ENCODE peak calls at places on chromosomes 7 and 10, in four cellular contexts. C, T, G and E are unnamed samples. For H3K4me1, the result is how much of the 10 kb centered on the place peaks cover.

GRCh38 chr10:22630229-22631174 is 83.9 kb downstream of the PIP4K2A start:
- DNase-seq in T (peak), G (peak), C (no peak), E (peak)

GRCh38 chr10:99429521-99430095 is 816 bp downstream of the GOT1 start:
- DNase-seq in T (no peak), C (no peak), G (no peak), E (no peak)

GRCh38 chr7:151086802-151087246 is 549 bp downstream of the AGAP3 start:
- DNase-seq in G (no peak), C (peak), T (no peak), E (no peak)

GRCh38 chr7:110877086-110877485 is 213.8 kb upstream of the LRRN3 start:
- DNase-seq in C (no peak), G (no peak), T (peak), E (no peak)

GRCh38 chr10:34507217-34507616 is 307.9 kb downstream of the PARD3 start:
- DNase-seq in T (no peak), G (no peak), C (no peak), E (no peak)

GRCh38 chr7:149802966-149803365 is 29.6 kb upstream of the ZNF467 start:
- DNase-seq in C (no peak), G (no peak), T (no peak), E (no peak)

GRCh38 chr10:17023386-17024298 is 106.0 kb downstream of the CUBN start:
- DNase-seq in C (no peak), T (peak), G (no peak), E (peak)

GRCh38 chr7:72751978-72752377 is 76.0 kb downstream of the TYW1B start:
- DNase-seq in C (peak), T (no peak), G (peak), E (no peak)

GRCh38 chr7:151735186-151735853 is 141.6 kb downstream of the PRKAG2 start:
- DNase-seq in G (peak), T (no peak), C (no peak), E (no peak)

GRCh38 chr7:44538093-44538797 is 2.9 kb downstream of the NPC1L1 start:
- DNase-seq in T (no peak), C (peak), G (no peak), E (no peak)

GRCh38 chr7:85699482-85699881 is 512.6 kb upstream of the SEMA3D start:
- DNase-seq in G (no peak), T (no peak), C (no peak), E (no peak)

DNA sequence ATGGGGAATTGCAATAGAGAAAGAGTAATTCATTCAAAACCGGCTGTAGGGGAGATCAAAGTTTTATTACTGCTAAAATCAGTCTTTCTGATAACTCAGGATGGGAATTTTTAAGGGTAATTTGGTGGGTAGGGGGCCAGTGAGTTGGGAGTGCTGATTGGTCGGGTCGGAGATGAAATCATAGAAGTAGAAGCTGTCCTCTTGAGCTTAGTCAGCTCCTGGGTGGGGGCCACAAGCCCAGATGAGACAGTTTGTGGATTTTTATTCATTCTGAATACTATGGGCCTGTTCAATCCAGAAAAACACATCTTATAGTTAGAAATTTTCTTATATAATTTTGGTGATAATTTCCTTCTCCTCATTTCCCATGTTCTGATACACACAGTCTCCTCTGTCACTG is 25.4 kb downstream of the CALD1 start:
- DNase-seq in T (peak), G (no peak), C (no peak), E (no peak)
- H3K4me2 ChIP-seq in T (peak), G (no peak), C (peak), E (no peak)

DNA sequence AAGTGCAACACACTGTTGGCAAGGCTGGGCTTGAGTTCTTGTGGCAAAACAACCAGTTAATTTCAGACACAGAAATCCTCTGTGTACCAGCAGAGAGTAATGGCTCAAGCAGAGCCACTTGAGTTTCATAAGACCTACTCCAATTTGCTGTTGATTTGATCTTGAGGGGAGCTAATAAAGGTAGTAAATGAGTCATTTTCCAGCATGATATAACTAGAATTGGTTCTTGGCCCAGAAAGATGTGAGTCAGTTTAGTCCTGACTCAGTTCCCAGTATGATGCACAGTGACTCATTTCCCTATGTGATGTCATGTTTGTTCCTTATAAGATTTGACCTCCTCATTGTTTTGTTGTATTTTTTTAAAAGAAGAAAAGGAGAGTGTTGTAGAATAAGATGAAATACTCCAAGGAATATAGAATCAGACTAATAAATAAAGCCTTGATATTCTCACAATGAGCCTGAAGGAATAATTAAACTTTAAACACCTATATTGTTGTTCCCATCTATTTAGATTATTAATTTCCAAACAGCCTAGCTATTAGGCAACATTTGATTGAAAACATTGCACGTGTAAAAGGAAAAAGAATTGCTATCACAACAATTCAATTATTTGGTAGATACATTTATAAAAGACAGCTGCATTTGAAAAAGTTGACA is 186.2 kb downstream of the REEP3 start:
- DNase-seq in C (no peak), T (peak), G (no peak), E (no peak)
- H3K4me1 ChIP-seq in C (under half), T (under half), G (under half), E (under half)

DNA sequence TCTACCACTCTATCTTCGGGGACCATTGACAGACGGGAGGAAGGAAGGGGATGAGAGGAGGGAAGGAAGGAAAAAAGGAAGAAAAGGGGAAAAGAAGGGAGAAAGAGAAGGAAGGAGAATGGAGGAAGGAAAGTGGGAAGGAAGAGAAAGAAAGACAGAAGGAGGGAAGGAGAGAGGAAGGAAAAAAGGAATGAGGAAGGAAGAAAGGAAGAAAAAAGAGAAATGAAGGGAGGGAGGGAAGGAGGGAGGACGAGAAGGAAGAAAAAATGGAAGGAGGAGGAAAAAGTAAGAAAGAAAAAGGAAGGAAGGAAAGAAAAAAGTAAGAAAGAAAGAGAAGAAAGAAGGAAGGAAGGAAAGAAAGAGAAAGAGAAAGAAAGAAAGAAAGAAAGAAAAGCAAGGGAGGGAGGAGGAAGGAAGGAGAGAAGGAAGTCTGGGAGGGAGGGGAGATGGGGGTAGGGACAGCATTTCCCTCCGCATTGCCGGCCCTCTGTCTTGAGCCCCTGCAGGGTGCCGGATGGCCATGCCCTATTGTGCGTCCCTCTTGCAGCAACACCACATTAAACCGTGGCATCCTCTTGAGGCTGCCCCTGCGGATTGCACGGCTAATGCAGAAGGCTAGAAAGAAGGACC is 128.8 kb downstream of the ADARB2 start:
- DNase-seq in T (no peak), C (no peak), G (no peak), E (no peak)
- H3K4me2 ChIP-seq in T (no peak), C (no peak), G (no peak), E (no peak)

DNA sequence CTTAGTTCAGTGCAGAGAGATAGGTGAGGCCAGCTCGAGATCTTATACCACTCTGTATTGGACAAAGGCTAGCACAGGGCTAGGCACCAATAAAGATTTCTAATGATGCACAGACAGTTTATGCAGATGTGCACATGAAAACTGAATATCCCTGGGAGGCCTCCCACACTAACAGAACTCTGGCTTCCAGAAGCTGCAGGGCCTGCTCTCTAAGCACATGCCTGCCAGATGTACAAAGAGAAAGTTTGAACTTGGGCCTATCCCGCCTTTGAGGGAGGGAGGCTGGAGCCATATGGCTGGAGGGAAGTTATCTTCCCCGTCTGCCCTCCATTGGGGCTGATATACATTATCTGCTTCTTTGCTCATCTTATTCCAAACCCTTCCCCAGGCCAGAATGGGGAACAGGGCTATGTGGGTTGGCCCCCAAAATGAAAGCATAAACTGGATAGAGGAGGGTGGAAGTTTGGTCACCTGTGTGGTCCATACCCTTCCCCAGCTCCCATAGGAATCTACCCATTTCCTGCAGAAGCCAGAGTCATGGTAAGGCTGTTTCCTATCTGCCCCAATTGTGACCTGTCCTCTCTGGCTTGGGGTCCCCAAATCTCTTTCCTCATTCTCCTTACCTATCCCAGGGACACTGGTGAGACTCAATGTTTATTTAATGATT is 3.8 kb downstream of the KAZALD1 start:
- DNase-seq in T (peak), G (peak), C (no peak), E (no peak)
- H3K4me1 ChIP-seq in T (under half), G (half or more), C (under half), E (under half)

GRCh38 chr7:7913506-7913905 is 55.1 kb upstream of the GLCCI1 start:
- DNase-seq in T (peak), C (no peak), G (no peak), E (no peak)

GRCh38 chr7:7911756-7912155 is 56.8 kb upstream of the GLCCI1 start:
- DNase-seq in C (no peak), T (no peak), G (no peak), E (no peak)

GRCh38 chr7:7911339-7911738 is 57.3 kb upstream of the GLCCI1 start:
- DNase-seq in T (peak), C (no peak), G (no peak), E (no peak)

GRCh38 chr7:7916064-7916463 is 52.5 kb upstream of the GLCCI1 start:
- DNase-seq in C (no peak), G (no peak), T (no peak), E (no peak)

GRCh38 chr7:7912937-7913336 is 55.7 kb upstream of the GLCCI1 start:
- DNase-seq in T (no peak), C (no peak), G (no peak), E (no peak)
- H3K4me2 ChIP-seq in T (no peak), C (no peak), G (no peak), E (no peak)

DNA sequence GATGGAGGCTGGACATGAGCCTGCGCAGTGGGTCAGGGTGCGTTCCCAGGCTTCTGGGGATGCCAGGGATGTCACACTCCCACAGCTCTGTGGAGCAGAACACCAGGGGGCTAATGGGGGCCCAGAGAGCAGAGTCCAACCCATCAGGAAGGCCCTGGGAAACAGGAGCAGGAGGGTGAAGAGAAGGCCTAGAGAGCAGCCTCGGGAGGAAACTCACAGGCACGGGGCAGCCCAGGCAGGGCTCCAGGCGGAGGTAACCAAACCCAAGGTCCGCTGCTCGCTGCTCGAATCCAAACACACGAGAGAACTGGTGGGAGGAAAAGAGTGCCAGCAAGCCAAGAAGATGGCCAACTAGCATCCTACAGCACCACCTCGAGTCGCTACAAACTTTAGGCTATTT is 130.7 kb upstream of the LANCL2 start:
- DNase-seq in G (no peak), C (no peak), T (no peak), E (no peak)
- H3K4me1 ChIP-seq in G (under half), C (under half), T (under half), E (under half)